ENCODE peak calls at places on chromosome 10, in four cellular contexts. R is NT2/D1, E is Ammon's horn, G is hypothalamus. D is an unnamed sample.

GRCh38 chr10:25028711-25029110 is 12.3 kb downstream of the THNSL1 start:
- DNase-seq in R (no peak), E (no peak), G (no peak), D (no peak)

GRCh38 chr10:51214207-51214896 is 140.1 kb downstream of the PRKG1 start:
- DNase-seq in R (no peak), E (no peak), G (no peak), D (no peak)

GRCh38 chr10:128324058-128324457 is 197.8 kb upstream of the MKI67 start:
- DNase-seq in R (peak; percentile 27), E (peak; percentile 8), G (no peak), D (no peak)

GRCh38 chr10:134743-135600 is at the start of gene ZMYND11:
- DNase-seq in R (no peak), E (peak; percentile 69), G (peak; percentile 60), D (peak; percentile 44)

GRCh38 chr10:111344804-111345203 is 268.0 kb downstream of the ADRA2A start:
- DNase-seq in R (no peak), E (no peak), G (no peak), D (no peak)

GRCh38 chr10:132488231-132488821 is 49.3 kb upstream of the INPP5A start:
- DNase-seq in R (no peak), E (no peak), G (no peak), D (no peak)

GRCh38 chr10:85105614-85106013 is 777.2 kb downstream of the CCSER2 start:
- DNase-seq in R (no peak), E (no peak), G (no peak), D (no peak)

GRCh38 chr10:110822708-110823291 is 48.9 kb upstream of the PDCD4 start:
- DNase-seq in R (peak; percentile 69), E (peak; percentile 33), G (no peak), D (no peak)

GRCh38 chr10:132469197-132469942 is 68.2 kb upstream of the INPP5A start:
- DNase-seq in R (no peak), E (no peak), G (no peak), D (no peak)

GRCh38 chr10:48993627-48994026 is 54.0 kb upstream of the LRRC18 start:
- DNase-seq in R (no peak), E (no peak), G (no peak), D (no peak)

GRCh38 chr10:110857265-110858158 is 14.2 kb upstream of the PDCD4 start:
- DNase-seq in R (no peak), E (peak; percentile 57), G (no peak), D (peak; percentile 57)

GRCh38 chr10:13816195-13816926 is 229.6 kb downstream of the PRPF18 start:
- DNase-seq in R (no peak), E (peak; percentile 91), G (no peak), D (peak; percentile 59)

GRCh38 chr10:1208376-1209311 is 152.5 kb downstream of the WDR37 start:
- DNase-seq in R (no peak), E (no peak), G (no peak), D (no peak)

GRCh38 chr10:113227045-113227444 is 277.0 kb downstream of the TCF7L2 start:
- DNase-seq in R (no peak), E (no peak), G (no peak), D (no peak)

GRCh38 chr10:3225589-3225988 is 53.0 kb upstream of the PITRM1 start:
- DNase-seq in R (no peak), E (no peak), G (no peak), D (no peak)

GRCh38 chr10:89644967-89645741 is at the start of gene PANK1:
- DNase-seq in R (peak; percentile 51), E (peak; percentile 80), G (peak; percentile 43), D (peak; percentile 73)

GRCh38 chr10:32141018-32141807 is 85.0 kb upstream of the KIF5B start:
- DNase-seq in R (no peak), E (no peak), G (no peak), D (no peak)

GRCh38 chr10:5090551-5090950 is 3.7 kb upstream of the AKR1C3 start:
- DNase-seq in R (no peak), E (no peak), G (no peak), D (no peak)

GRCh38 chr10:35639021-35639521 is 3.0 kb downstream of the FZD8 start:
- DNase-seq in R (no peak), E (no peak), G (no peak), D (no peak)

GRCh38 chr10:110373059-110373458 is 68.3 kb upstream of the SMNDC1 start:
- DNase-seq in R (no peak), E (no peak), G (no peak), D (no peak)

D was measured in hippocampal formation.